ENCODE peak calls at places on chromosomes 16 and 17, in nine cellular contexts. P, N, B, C, O, E, Z, R and G are unnamed samples. For H3K36me3, the result is how much of the 10 kb centered on the place peaks cover.

GRCh38 chr17:39919087-39919683 is 750 bp upstream of the GSDMB start:
- DNase-seq in E (no peak), P (no peak), C (no peak), Z (no peak), O (no peak), N (no peak), R (no peak), B (no peak), G (no peak)

GRCh38 chr17:64773836-64774761 is 112.0 kb upstream of the SMURF2 start:
- DNase-seq in P (no peak), N (peak), B (peak), Z (no peak), C (no peak), R (no peak), E (peak), O (peak), G (no peak)

GRCh38 chr17:28724500-28725165 is 1.4 kb downstream of the TLCD1 start:
- DNase-seq in C (no peak), O (no peak), P (no peak), Z (no peak), E (no peak), N (no peak), R (no peak), B (no peak), G (no peak)

GRCh38 chr17:309361-309888 is 43.2 kb downstream of the RPH3AL start:
- DNase-seq in P (no peak), C (no peak), R (no peak), E (no peak), B (peak), N (peak), O (no peak), Z (no peak), G (no peak)

GRCh38 chr16:83990492-83990891 is 22.4 kb downstream of the NECAB2 start:
- DNase-seq in O (no peak), C (no peak), R (no peak), N (no peak), Z (no peak), P (no peak), E (no peak), B (no peak), G (no peak)

GRCh38 chr17:48483471-48484131 is 47.2 kb downstream of the HOXB1 start:
- DNase-seq in C (peak), R (no peak), P (no peak), N (no peak), E (peak), Z (peak), O (no peak), B (peak), G (no peak)

GRCh38 chr17:60224064-60224463 is 74.3 kb downstream of the CA4 start:
- DNase-seq in E (no peak), P (no peak), O (no peak), Z (no peak), N (no peak), B (no peak), R (no peak), C (no peak), G (no peak)

GRCh38 chr17:74803971-74804370 is 27.8 kb upstream of the NAT9 start:
- DNase-seq in C (no peak), B (no peak), E (no peak), R (no peak), P (no peak), N (no peak), O (no peak), Z (no peak), G (no peak)

GRCh38 chr16:84892097-84892496 is 72.3 kb downstream of the CRISPLD2 start:
- DNase-seq in Z (no peak), N (no peak), O (no peak), E (no peak), C (no peak), R (no peak), B (no peak), P (no peak), G (no peak)

GRCh38 chr16:9499921-9500593 is 408.6 kb downstream of the HAPSTR1 start:
- DNase-seq in Z (no peak), E (no peak), N (peak), C (no peak), R (no peak), O (peak), B (peak), P (no peak), G (no peak)

GRCh38 chr17:16294560-16294959 is 58.7 kb downstream of the CENPV start:
- DNase-seq in E (no peak), R (no peak), Z (no peak), P (no peak), O (no peak), N (no peak), B (no peak), C (no peak), G (no peak)

GRCh38 chr17:16300554-16300953 is 52.7 kb downstream of the CENPV start:
- DNase-seq in O (no peak), R (no peak), C (no peak), B (no peak), N (no peak), Z (no peak), E (no peak), P (no peak), G (no peak)

GRCh38 chr17:16297367-16298139 is 55.7 kb downstream of the CENPV start:
- DNase-seq in Z (no peak), R (no peak), C (no peak), B (no peak), N (peak), P (no peak), O (no peak), E (no peak), G (no peak)

GRCh38 chr17:16301963-16302855 is 51.1 kb downstream of the CENPV start:
- DNase-seq in B (no peak), N (no peak), O (peak), C (no peak), E (no peak), R (no peak), Z (no peak), P (no peak), G (no peak)

GRCh38 chr17:16298140-16298662 is 55.1 kb downstream of the CENPV start:
- DNase-seq in N (no peak), Z (no peak), C (no peak), O (no peak), B (no peak), E (no peak), P (no peak), R (no peak), G (no peak)
- H3K27ac ChIP-seq in N (no peak), Z (no peak), C (peak), O (no peak), B (no peak), E (no peak), P (no peak), R (no peak), G (no peak)

GRCh38 chr16:50485232-50485631 is 63.0 kb upstream of the NKD1 start:
- DNase-seq in P (no peak), R (no peak), C (no peak), Z (no peak), N (no peak), B (no peak), E (no peak), O (no peak), G (no peak)

GRCh38 chr16:50478773-50479149 is 69.4 kb upstream of the NKD1 start:
- DNase-seq in N (no peak), R (no peak), P (no peak), E (no peak), B (no peak), O (no peak), C (no peak), Z (no peak), G (no peak)

GRCh38 chr16:50480206-50480605 is 68.0 kb upstream of the NKD1 start:
- DNase-seq in Z (no peak), B (no peak), E (no peak), O (no peak), P (no peak), N (no peak), R (no peak), C (no peak), G (no peak)

GRCh38 chr16:50479771-50480170 is 68.4 kb upstream of the NKD1 start:
- DNase-seq in R (no peak), E (no peak), Z (no peak), C (no peak), O (no peak), B (no peak), P (no peak), N (no peak), G (no peak)

GRCh38 chr16:50482271-50482670 is 65.9 kb upstream of the NKD1 start:
- DNase-seq in Z (no peak), O (no peak), R (no peak), P (no peak), C (no peak), N (no peak), B (no peak), E (no peak), G (no peak)
- H3K36me3 ChIP-seq in Z (under half), O (under half), R (under half), P (under half), C (under half), N (under half), B (under half), E (under half), G (under half)

GRCh38 chr17:37160940-37161339 is 212.2 kb downstream of the AATF start:
- DNase-seq in O (no peak), E (no peak), B (no peak), R (no peak), P (no peak), N (no peak), Z (no peak), C (no peak), G (no peak)

GRCh38 chr17:37162800-37163199 is 213.0 kb upstream of the C17orf78 start:
- DNase-seq in E (no peak), R (no peak), N (no peak), P (no peak), O (no peak), Z (no peak), C (no peak), B (no peak), G (no peak)

DNA sequence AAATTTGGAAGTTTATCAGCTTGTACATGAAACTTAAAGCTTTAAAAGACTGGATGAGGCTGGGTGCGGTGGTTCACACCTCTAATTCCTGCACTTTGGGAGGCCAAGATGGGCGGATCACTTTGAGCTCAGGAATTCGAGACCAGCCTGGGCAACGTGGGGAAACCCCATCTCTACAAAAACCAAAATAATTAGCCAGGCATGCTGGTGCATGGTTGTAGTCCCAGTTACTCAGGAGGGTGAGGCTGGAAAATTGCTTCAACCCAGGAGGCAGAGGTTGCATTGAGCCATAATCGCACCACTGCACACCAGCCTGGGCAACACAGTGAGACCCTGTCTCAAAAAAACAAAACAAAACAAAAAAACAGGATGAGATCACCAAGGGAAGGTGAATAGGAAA is 209.5 kb downstream of the AATF start:
- DNase-seq in N (no peak), R (no peak), P (no peak), O (no peak), Z (no peak), C (no peak), E (no peak), B (no peak), G (no peak)
- H3K27ac ChIP-seq in N (no peak), R (no peak), P (no peak), O (no peak), Z (no peak), C (no peak), E (no peak), B (no peak), G (no peak)

GRCh38 chr16:67198238-67198734 is 645 bp upstream of the ELMO3 start:
- DNase-seq in P (no peak), E (no peak), N (peak), B (peak), C (no peak), O (peak), R (no peak), Z (no peak), G (no peak)

GRCh38 chr16:67199011-67199807 is at the start of gene ELMO3:
- DNase-seq in B (no peak), R (no peak), P (no peak), N (peak), E (no peak), C (no peak), O (peak), Z (peak), G (no peak)

GRCh38 chr16:67195676-67196075 is 3.3 kb upstream of the ELMO3 start:
- DNase-seq in B (no peak), C (no peak), O (no peak), Z (peak), N (no peak), E (no peak), R (no peak), P (no peak), G (no peak)

GRCh38 chr16:67197704-67198103 is 1.2 kb upstream of the ELMO3 start:
- DNase-seq in N (no peak), P (no peak), C (no peak), R (no peak), O (no peak), B (no peak), E (no peak), Z (no peak), G (no peak)

GRCh38 chr16:67196881-67197280 is 2.0 kb upstream of the ELMO3 start:
- DNase-seq in N (no peak), Z (no peak), E (no peak), O (no peak), P (no peak), C (no peak), B (no peak), R (no peak), G (no peak)
- H3K36me3 ChIP-seq in N (under half), Z (half or more), E (under half), O (half or more), P (under half), C (under half), B (half or more), R (under half), G (under half)

DNA sequence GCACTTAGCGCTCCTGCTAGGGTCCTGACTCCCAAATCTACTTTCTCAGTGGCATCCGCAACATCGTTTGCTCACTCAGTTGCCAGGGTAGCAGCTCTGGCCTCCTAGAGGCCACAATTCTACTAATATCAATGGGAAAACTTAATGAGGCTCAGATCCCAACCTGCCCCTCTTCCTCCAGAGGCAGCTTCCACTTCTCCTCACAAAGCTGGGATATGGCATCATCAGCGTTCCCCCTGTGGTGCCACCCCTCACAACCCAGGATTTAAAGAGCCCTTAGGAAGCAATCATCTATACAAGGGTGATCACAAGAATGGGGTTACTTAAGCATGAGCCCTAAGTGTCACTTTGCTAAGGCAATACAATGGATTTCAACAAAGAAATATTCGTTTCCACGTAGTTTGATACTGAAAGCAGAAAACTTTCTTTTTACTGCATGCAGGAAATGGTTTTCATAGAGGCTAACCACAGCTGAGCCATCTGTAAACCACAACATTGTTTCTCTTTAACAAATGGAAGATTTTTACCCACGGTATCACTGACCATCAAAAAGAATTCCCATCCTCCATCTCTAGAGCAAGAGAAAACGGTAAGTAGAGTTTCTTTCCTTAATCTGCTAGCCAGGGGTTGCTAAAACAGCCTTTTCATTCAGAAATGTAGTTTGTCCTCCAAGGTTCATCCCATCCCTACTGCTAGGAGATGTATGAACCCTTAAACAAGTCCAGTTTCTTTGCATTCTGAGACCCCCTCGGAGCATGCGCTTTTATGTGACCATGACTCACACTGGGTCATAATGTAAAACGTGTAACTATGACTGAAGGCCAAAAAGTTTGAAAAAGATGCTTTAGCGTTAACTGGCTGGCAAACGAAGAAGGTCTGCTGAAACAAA is 68.3 kb upstream of the BCAR1 start:
- DNase-seq in R (peak), E (no peak), N (no peak), B (no peak), O (no peak), Z (no peak), C (no peak), P (no peak), G (no peak)
- H3K27ac ChIP-seq in R (no peak), E (peak), N (no peak), B (peak), O (no peak), Z (no peak), C (no peak), P (peak), G (no peak)